ENCODE peak calls at places on chromosomes 6 and 20, in six cellular contexts. P is A549, H is HFFc6, W is A673, V is heart left ventricle, Q is HCT116. S is an unnamed sample.

GRCh38 chr6:41036188-41036587 is 2.8 kb downstream of the UNC5CL start:
- DNase-seq in P (peak), H (no peak), W (no peak), V (no peak), Q (peak), S (peak)

GRCh38 chr20:38842558-38842981 is 37.1 kb downstream of the PPP1R16B start:
- DNase-seq in P (no peak), H (no peak), W (no peak), V (no peak), Q (no peak), S (no peak)

GRCh38 chr6:83169511-83169910 is 23.6 kb downstream of the PGM3 start:
- DNase-seq in P (no peak), H (no peak), W (peak), V (no peak), Q (no peak), S (no peak)

GRCh38 chr6:4805553-4806307 is 29.5 kb downstream of the CDYL start:
- DNase-seq in P (peak), H (peak), W (peak), V (peak), Q (peak), S (peak)

GRCh38 chr20:62776692-62777527 is 19.4 kb upstream of the MRGBP start:
- DNase-seq in P (no peak), H (no peak), W (peak), V (no peak), Q (peak), S (peak)

GRCh38 chr6:8229913-8230312 is 127.6 kb upstream of the EEF1E1 start:
- DNase-seq in P (no peak), H (no peak), W (no peak), V (no peak), Q (no peak), S (no peak)

GRCh38 chr6:111880181-111880944 is 7.1 kb upstream of the FYN start:
- DNase-seq in P (no peak), H (peak), W (peak), V (no peak), Q (no peak), S (no peak)

GRCh38 chr6:170108456-170108855 is 182.4 kb downstream of the DLL1 start:
- DNase-seq in P (no peak), H (no peak), W (no peak), V (no peak), Q (no peak), S (no peak)

GRCh38 chr6:15444881-15445280 is 199.0 kb downstream of the JARID2 start:
- DNase-seq in P (no peak), H (no peak), W (peak), V (no peak), Q (peak), S (peak)

GRCh38 chr6:15560713-15561112 is 102.1 kb downstream of the DTNBP1 start:
- DNase-seq in P (no peak), H (no peak), W (no peak), V (no peak), Q (no peak), S (no peak)

GRCh38 chr6:26476893-26477292 is 19.1 kb downstream of the BTN2A1 start:
- DNase-seq in P (no peak), H (no peak), W (no peak), V (no peak), Q (no peak), S (no peak)

GRCh38 chr20:62618622-62619529 is 23.4 kb upstream of the SLCO4A1 start:
- DNase-seq in P (no peak), H (no peak), W (peak), V (no peak), Q (no peak), S (no peak)

GRCh38 chr6:71405416-71405815 is 116.8 kb downstream of the OGFRL1 start:
- DNase-seq in P (no peak), H (no peak), W (no peak), V (no peak), Q (no peak), S (no peak)

GRCh38 chr6:28490191-28490890 is 25.3 kb downstream of the GPX6 start:
- DNase-seq in P (no peak), H (peak), W (peak), V (no peak), Q (no peak), S (no peak)

GRCh38 chr6:145015739-145016558 is 719.4 kb downstream of the EPM2A start:
- DNase-seq in P (peak), H (peak), W (peak), V (peak), Q (peak), S (peak)

GRCh38 chr6:162109466-162110040 is 618.0 kb downstream of the PRKN start:
- DNase-seq in P (no peak), H (no peak), W (no peak), V (no peak), Q (no peak), S (no peak)

GRCh38 chr6:166204852-166205650 is 37.4 kb upstream of the TBXT start:
- DNase-seq in P (no peak), H (no peak), W (no peak), V (no peak), Q (no peak), S (no peak)
- TF ChIP-seq CTCF in P (no peak), H (no peak), W (no peak), V (no peak), Q (peak), S (no peak)

DNA sequence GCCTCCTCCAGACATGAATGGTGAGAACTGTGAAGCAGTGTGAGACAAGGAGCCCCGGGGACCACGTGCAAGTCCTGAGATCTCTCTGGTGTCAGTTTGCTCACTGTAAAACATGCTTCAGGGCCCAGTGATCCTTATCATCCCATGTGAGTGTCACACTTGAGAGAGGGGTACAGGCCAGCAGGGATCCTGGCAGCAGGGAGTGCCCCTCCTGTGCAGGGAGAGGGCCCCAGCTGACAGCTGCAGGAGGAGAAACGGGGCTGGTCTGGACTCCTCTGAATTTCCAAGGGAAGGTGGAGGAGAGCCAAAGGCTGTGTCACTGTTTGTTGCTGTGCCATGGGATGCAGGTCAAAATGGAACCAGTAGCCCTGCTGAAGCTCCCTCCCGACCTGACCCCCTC is 41.4 kb upstream of the CST5 start:
- DNase-seq in P (no peak), H (no peak), W (no peak), V (no peak), Q (no peak), S (no peak)
- TF ChIP-seq CTCF in P (no peak), H (no peak), W (no peak), V (no peak), Q (no peak), S (no peak)

GRCh38 chr20:10648651-10649050 is 25.1 kb downstream of the JAG1 start:
- DNase-seq in P (no peak), H (peak), W (no peak), V (no peak), Q (no peak), S (no peak)

GRCh38 chr20:10646886-10647420 is 26.8 kb downstream of the JAG1 start:
- DNase-seq in P (no peak), H (no peak), W (peak), V (no peak), Q (no peak), S (no peak)

GRCh38 chr20:10646006-10646405 is 27.8 kb downstream of the JAG1 start:
- DNase-seq in P (no peak), H (no peak), W (no peak), V (no peak), Q (no peak), S (no peak)

GRCh38 chr20:10647909-10648308 is 25.9 kb downstream of the JAG1 start:
- DNase-seq in P (no peak), H (no peak), W (no peak), V (no peak), Q (no peak), S (no peak)

DNA sequence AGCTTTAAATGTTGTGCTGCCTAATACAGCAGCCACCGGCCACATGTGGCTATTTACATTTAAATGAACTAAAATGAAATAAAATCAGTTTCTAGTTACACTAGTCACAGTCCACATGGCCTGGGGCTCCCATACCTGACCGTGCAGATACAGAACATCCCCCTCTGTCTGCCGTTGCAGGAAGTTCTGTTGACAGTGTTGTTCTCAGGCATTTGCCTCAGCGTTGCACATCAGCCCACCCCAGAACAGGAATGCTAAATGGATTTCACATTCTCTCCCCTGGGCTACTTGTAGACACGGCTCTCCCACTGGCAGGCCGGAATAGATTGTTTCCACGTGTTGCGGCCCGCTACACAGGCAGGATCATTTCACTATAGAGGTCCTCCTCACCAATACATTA is 26.3 kb downstream of the JAG1 start:
- DNase-seq in P (no peak), H (no peak), W (peak), V (no peak), Q (no peak), S (no peak)
- TF ChIP-seq CTCF in P (peak), H (peak), W (peak), V (no peak), Q (peak), S (no peak)

GRCh38 chr6:30644769-30645168 is 2.2 kb upstream of the C6orf136 start:
- DNase-seq in P (no peak), H (no peak), W (no peak), V (no peak), Q (no peak), S (no peak)

GRCh38 chr6:30647039-30647801 is at the start of gene C6orf136:
- DNase-seq in P (peak), H (no peak), W (peak), V (peak), Q (peak), S (peak)

GRCh38 chr6:30645989-30646388 is 944 bp upstream of the C6orf136 start:
- DNase-seq in P (no peak), H (no peak), W (no peak), V (no peak), Q (no peak), S (no peak)

GRCh38 chr6:30647802-30648460 is 998 bp downstream of the C6orf136 start:
- DNase-seq in P (peak), H (peak), W (peak), V (no peak), Q (no peak), S (no peak)

DNA sequence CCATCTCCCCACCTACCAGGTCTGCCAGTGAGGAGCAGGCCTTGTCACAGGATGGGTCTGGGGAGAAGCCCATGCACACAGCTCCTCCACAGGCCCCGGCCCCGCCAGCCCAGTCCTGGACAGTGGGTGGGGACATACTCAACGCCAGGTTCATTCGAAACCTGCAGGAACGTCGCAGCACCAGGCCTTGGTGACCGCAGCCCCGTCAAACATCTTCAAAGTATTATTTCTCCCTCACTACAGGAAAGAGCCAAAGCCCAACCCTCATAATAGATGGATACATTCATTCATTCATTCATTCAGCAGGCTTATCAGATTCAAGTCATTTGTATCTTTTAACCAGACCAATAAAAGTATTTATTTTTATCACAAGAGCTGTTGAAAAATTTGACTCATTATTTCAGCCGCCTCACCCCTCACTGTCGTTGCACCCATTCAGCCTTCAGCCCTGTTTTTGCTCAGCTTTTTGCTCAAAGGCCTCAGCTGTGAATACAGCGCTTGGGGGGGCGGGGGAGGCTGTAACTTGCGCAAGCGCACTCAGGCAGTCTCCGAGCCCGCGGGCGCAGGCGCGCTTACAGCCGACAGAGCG is 389 bp upstream of the C6orf136 start:
- DNase-seq in P (no peak), H (peak), W (no peak), V (no peak), Q (no peak), S (no peak)
- TF ChIP-seq CTCF in P (no peak), H (no peak), W (no peak), V (no peak), Q (no peak), S (no peak)

GRCh38 chr20:19929749-19930148 is 87.4 kb upstream of the NAA20 start:
- DNase-seq in P (no peak), H (no peak), W (peak), V (no peak), Q (no peak), S (no peak)

GRCh38 chr20:19934792-19935491 is 82.2 kb upstream of the NAA20 start:
- DNase-seq in P (peak), H (no peak), W (peak), V (peak), Q (no peak), S (peak)

GRCh38 chr20:19930461-19930860 is 86.7 kb upstream of the NAA20 start:
- DNase-seq in P (no peak), H (no peak), W (no peak), V (no peak), Q (no peak), S (no peak)

GRCh38 chr20:19928379-19929360 is 88.5 kb upstream of the NAA20 start:
- DNase-seq in P (no peak), H (no peak), W (no peak), V (no peak), Q (no peak), S (no peak)

GRCh38 chr20:19932170-19932667 is 84.9 kb upstream of the NAA20 start:
- DNase-seq in P (no peak), H (peak), W (no peak), V (peak), Q (no peak), S (no peak)
- TF ChIP-seq CTCF in P (no peak), H (peak), W (no peak), V (no peak), Q (no peak), S (no peak)

DNA sequence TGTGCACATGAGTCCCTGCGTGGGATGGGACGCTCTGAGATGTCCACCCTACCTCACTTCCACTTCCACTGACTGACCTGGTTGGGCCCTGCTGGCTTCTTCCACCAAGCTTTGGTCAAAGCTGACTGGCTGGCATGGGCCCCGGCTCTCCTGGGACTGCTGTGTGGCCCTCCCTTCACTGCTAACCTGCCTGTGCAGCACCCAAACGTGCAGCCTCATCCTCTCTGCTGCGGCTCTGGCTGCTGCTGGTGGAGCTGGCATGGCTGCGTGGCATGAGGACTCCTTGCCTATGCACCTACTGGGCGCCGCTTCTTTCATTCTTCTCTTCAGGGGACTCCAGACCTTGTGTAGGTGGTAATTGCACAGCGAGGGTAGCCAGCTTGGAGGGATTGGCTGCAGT is 18.7 kb upstream of the IP6K3 start:
- DNase-seq in P (no peak), H (no peak), W (no peak), V (no peak), Q (no peak), S (no peak)
- TF ChIP-seq CTCF in P (no peak), H (no peak), W (no peak), V (no peak), Q (no peak), S (no peak)

GRCh38 chr6:166005846-166006592 is 161.6 kb downstream of the TBXT start:
- DNase-seq in P (peak), H (no peak), W (peak), V (peak), Q (no peak), S (peak)

GRCh38 chr6:166008441-166009369 is 158.9 kb downstream of the TBXT start:
- DNase-seq in P (peak), H (no peak), W (peak), V (peak), Q (no peak), S (no peak)

GRCh38 chr6:166009385-166010031 is 158.1 kb downstream of the TBXT start:
- DNase-seq in P (no peak), H (no peak), W (no peak), V (no peak), Q (no peak), S (no peak)

GRCh38 chr6:166006593-166007301 is 160.9 kb downstream of the TBXT start:
- DNase-seq in P (no peak), H (no peak), W (peak), V (no peak), Q (no peak), S (no peak)

GRCh38 chr6:166007349-166008263 is 160.0 kb downstream of the TBXT start:
- DNase-seq in P (no peak), H (no peak), W (peak), V (peak), Q (no peak), S (peak)
- TF ChIP-seq CTCF in P (peak), H (no peak), W (no peak), V (no peak), Q (no peak), S (no peak)

DNA sequence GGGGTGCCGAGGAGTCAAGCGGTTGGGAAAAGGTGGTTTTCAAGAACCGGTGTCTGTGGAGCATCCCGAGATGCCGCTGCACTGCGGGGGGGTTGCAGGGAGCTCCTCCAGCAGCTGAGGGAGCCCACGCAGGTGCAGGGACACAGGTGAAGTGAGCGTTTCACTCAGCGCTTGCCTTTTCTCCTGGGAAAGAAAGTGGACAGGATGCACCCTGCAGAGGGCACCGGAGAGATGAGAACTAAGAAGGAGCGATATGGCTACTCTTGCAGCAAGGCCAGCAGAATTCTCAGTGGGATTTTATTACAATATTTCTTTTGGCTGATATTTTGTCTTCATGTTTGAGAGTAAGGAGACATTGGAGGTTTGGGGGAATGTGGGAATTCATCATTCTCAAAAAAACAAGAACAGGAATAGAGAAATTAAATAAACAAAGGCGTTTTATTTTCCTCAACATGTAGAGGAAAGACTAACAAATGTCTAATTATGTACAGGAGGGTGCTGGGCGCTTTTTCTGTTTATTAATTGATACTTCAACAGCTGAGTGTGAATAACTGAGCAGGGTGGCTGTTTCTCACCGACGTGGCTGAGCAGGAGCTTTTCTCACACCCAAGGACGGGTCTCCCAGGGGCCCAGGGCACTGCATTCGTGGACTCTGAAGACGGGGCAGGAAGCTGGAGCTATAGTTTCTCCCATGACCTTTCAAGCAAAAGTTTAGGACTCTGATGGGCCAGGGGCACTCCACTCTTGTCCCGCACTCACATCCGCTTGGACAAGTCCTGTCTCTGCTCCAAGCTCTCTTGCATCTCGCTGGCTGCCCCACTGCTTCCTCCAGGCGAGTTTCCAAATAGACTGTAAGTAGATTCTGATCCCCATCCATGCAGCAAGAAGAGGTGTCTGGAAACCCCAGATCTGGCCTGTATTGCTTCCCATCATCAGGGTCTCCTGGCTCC is 176.1 kb downstream of the SMOC2 start:
- DNase-seq in P (no peak), H (no peak), W (no peak), V (no peak), Q (no peak), S (peak)
- TF ChIP-seq CTCF in P (no peak), H (no peak), W (peak), V (no peak), Q (peak), S (peak)

DNA sequence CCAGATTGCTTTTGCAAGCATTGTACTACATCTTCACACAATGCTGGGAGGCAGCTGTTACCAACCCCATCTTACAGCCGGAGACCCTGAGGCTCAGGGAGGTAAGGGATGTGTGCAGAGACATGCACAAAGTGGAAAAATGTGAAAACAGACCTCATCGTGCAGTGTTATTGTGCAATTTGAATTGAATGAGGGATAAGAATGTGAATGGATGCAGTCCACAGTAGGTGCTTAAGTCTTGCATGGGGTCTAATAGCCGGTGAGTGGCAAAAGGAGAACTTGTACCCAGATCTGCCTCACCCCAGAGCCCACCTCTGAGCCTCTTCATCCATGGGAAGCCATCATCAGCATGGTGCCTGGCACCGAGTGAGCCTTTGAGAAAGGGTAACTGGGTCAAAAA is 42.1 kb downstream of the SLC52A3 start:
- DNase-seq in P (no peak), H (no peak), W (no peak), V (no peak), Q (no peak), S (no peak)
- TF ChIP-seq CTCF in P (no peak), H (no peak), W (no peak), V (no peak), Q (no peak), S (no peak)

S was measured in Calu3.